ENCODE peak calls at places on chromosomes 16 and 17, in five cellular contexts. V is cardiac muscle cell, F is upper lobe of right lung, L is adrenal gland, X is astrocyte of the spinal cord. P is an unnamed sample.

GRCh38 chr16:2855536-2855935 is 2.4 kb downstream of the PRSS22 start:
- DNase-seq in X (no peak), L (no peak), V (no peak), F (no peak), P (no peak)

GRCh38 chr17:63647936-63648335 is 25.7 kb downstream of the MAP3K3 start:
- DNase-seq in L (no peak), X (peak), F (no peak), V (no peak), P (peak)

GRCh38 chr16:67406628-67407027 is 9.6 kb downstream of the ZDHHC1 start:
- DNase-seq in F (no peak), L (no peak), X (peak), V (peak), P (peak)

GRCh38 chr17:62965149-62965648 is 836 bp upstream of the TANC2 start:
- DNase-seq in V (no peak), F (no peak), L (no peak), X (no peak), P (no peak)

GRCh38 chr16:53711390-53711789 is 7.4 kb downstream of the FTO start:
- DNase-seq in F (no peak), V (no peak), X (no peak), L (no peak), P (no peak)

GRCh38 chr16:30092373-30093010 is 768 bp upstream of the TBX6 start:
- DNase-seq in V (peak), L (peak), F (peak), X (peak), P (peak)

GRCh38 chr17:82470065-82470464 is 11.5 kb downstream of the NARF start:
- DNase-seq in F (no peak), X (no peak), V (no peak), L (no peak), P (no peak)

GRCh38 chr17:31424944-31425582 is 33.6 kb downstream of the RAB11FIP4 start:
- DNase-seq in X (no peak), F (no peak), L (peak), V (no peak), P (no peak)

GRCh38 chr16:66028505-66029216 is 337.8 kb upstream of the CDH5 start:
- DNase-seq in F (no peak), L (no peak), X (peak), V (peak), P (peak)

GRCh38 chr16:88686439-88687253 is at the start of gene SNAI3:
- DNase-seq in X (peak), V (peak), F (peak), L (peak), P (peak)

GRCh38 chr17:44333371-44333770 is 8.7 kb upstream of the SLC25A39 start:
- DNase-seq in V (no peak), F (peak), X (no peak), L (no peak), P (no peak)

GRCh38 chr16:24573141-24573540 is 33.8 kb downstream of the RBBP6 start:
- DNase-seq in L (no peak), X (no peak), F (no peak), V (no peak), P (no peak)

GRCh38 chr17:1713878-1714487 is 3.8 kb upstream of the TLCD2 start:
- DNase-seq in V (peak), F (peak), X (no peak), L (no peak), P (peak)

GRCh38 chr16:79923431-79923830 is 322.9 kb upstream of the MAF start:
- DNase-seq in V (no peak), F (no peak), X (no peak), L (no peak), P (no peak)

GRCh38 chr17:72592242-72592966 is 471.6 kb downstream of the SOX9 start:
- DNase-seq in X (peak), L (peak), F (peak), V (peak), P (peak)

GRCh38 chr17:68711858-68712257 is 110.7 kb upstream of the FAM20A start:
- DNase-seq in X (no peak), V (peak), F (no peak), L (no peak), P (peak)

GRCh38 chr17:19897901-19898300 is 30.2 kb upstream of the ULK2 start:
- DNase-seq in F (no peak), X (peak), V (peak), L (no peak), P (peak)

GRCh38 chr16:74749291-74750055 is 25.1 kb downstream of the FA2H start:
- DNase-seq in L (no peak), V (no peak), F (no peak), X (no peak), P (no peak)

GRCh38 chr17:59757043-59757824 is 49.8 kb downstream of the VMP1 start:
- DNase-seq in F (no peak), V (no peak), L (no peak), X (peak), P (no peak)

GRCh38 chr17:59757881-59758385 is 50.5 kb downstream of the VMP1 start:
- DNase-seq in L (no peak), X (no peak), V (no peak), F (no peak), P (no peak)

GRCh38 chr17:59754547-59754946 is 47.1 kb downstream of the VMP1 start:
- DNase-seq in F (no peak), X (peak), V (peak), L (no peak), P (peak)

GRCh38 chr17:59753522-59754467 is 46.3 kb downstream of the VMP1 start:
- DNase-seq in F (no peak), X (peak), L (no peak), V (peak), P (peak)

DNA sequence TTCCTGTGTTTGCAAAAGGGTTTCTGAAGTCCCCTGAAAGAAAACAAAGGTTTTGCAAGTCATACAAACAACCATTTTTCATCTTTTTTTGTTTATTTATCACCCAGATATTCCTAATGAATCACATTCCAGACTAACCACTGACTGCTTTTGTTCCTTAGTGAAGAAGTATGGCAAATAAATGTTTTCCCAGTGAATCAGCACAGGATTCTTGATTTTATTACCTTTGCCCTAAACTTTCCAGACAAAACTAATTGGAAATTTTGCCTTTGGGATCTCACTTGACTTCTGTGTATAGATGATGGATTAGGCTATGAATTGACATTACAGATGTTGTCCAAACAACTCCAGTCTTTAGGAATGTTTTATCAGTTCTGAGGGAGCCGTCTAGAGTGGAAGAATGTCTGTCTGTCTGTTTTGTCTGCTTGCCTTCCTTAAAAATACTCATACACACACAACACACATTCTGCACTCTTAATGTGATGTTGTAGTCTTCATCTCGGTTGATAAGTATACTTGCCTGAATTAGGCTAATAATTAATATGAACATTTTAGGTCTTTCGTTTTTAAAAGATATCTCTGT is 48.9 kb downstream of the VMP1 start:
- DNase-seq in L (no peak), F (no peak), X (peak), V (peak), P (peak)
- H3K4me3 ChIP-seq in L (no peak), F (no peak), X (no peak), V (no peak), P (no peak)

GRCh38 chr16:4376820-4377572 is 5.3 kb downstream of the VASN start:
- DNase-seq in L (no peak), V (no peak), X (no peak), F (no peak), P (no peak)
- H3K4me3 ChIP-seq in L (no peak), V (no peak), X (no peak), F (no peak), P (no peak)

GRCh38 chr17:42458497-42459255 is at the start of gene ATP6V0A1:
- DNase-seq in V (peak), L (peak), F (peak), X (peak), P (peak)

GRCh38 chr17:42453544-42453943 is 5.1 kb upstream of the ATP6V0A1 start:
- DNase-seq in F (no peak), L (no peak), X (no peak), V (no peak), P (no peak)

GRCh38 chr17:42459256-42459982 is 741 bp downstream of the ATP6V0A1 start:
- DNase-seq in F (peak), V (peak), L (peak), X (peak), P (peak)

GRCh38 chr17:42457107-42457787 is 1.4 kb upstream of the ATP6V0A1 start:
- DNase-seq in L (no peak), V (peak), F (no peak), X (no peak), P (peak)

DNA sequence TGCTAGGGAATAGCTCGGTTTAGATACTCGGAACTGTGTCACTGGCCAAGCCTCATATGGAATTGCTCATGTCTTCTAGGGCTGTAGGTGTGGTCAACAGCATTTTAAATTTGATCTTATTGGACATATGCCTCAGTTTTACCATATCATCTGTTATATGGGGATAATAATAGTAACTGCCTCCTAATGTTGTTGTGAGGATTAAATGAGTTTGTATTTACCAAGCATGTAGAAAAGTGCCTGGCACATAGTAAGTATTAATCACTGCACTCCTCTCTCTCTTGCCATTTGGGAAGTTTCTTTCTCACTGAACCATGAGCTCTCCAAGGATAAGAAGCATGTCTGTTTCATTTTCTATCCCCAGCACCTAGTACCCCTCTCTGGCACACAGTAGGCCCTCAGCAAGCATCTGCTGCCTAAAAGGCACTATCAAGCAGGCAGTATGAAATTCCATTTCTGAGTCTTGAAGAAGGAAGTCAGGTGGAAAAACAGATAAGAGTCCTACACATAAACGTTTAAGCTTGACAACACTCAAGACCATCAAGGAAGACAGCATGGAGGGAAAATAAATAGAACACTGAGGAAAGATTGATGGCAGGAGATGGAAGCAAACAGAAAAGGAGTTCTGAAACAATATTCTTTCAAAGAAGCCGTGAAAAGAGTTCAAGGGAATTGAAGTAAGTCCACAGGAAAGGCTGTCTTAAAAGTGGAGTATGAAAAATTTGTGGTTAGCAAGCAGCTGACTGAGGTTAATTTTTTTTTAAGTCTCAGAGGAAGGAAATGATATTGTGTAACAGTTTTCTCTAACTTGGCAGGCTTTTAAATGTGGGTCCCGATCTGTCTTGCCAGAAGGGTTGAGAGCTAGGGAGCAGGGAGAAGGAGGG is 2.2 kb upstream of the ATP6V0A1 start:
- DNase-seq in V (peak), L (no peak), X (peak), F (no peak), P (peak)
- H3K4me3 ChIP-seq in V (no peak), L (peak), X (no peak), F (peak), P (no peak)

DNA sequence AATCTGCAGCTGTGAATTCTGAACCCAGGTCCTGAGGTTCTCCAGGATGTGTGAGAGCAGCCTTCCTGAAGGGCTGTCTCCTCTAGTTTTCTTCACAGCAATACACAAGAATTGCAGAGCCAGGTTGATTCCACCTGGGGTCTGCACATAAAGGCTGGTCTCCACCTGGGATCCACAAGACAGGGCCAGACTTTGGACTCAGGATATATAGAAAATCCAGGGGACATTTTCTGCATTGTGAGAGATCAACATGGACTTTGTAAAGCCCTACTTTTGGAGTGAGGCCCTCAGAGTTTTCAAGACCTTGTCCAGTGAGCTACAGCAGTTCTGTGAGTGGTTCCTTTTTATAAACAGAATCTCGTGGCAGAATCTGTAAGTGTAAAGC is 6.3 kb downstream of the ZNF267 start:
- DNase-seq in V (no peak), X (no peak), F (no peak), L (no peak), P (no peak)
- H3K4me3 ChIP-seq in V (no peak), X (no peak), F (no peak), L (no peak), P (no peak)

DNA sequence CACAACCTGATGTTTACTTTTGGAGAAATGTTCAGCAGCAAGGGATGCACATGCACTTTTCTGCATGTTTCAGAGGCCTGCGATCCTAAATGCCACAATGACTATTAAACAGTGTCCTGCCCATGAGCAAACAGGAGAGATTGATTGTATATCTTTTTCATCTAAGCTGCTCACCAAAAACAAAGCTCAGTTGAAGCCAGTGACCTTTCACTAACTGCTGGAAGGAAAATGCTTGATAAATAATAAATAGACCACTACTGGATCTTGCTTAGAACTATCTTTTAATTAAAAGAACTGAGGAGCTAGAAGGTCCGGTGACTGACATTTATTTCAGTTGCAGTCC is 16.3 kb downstream of the MRPS23 start:
- DNase-seq in L (no peak), X (no peak), F (no peak), V (no peak), P (no peak)
- H3K4me3 ChIP-seq in L (peak), X (no peak), F (no peak), V (no peak), P (no peak)

GRCh38 chr17:36721560-36722120 is 120.3 kb downstream of the MRM1 start:
- DNase-seq in X (no peak), F (no peak), L (no peak), V (no peak), P (no peak)

GRCh38 chr17:36723459-36723858 is 122.1 kb downstream of the MRM1 start:
- DNase-seq in V (no peak), X (no peak), L (no peak), F (no peak), P (no peak)

GRCh38 chr17:36720131-36720530 is 118.7 kb downstream of the MRM1 start:
- DNase-seq in X (no peak), L (no peak), F (no peak), V (no peak), P (no peak)

GRCh38 chr17:36722121-36722902 is 120.9 kb downstream of the MRM1 start:
- DNase-seq in L (peak), V (peak), X (peak), F (peak), P (peak)

DNA sequence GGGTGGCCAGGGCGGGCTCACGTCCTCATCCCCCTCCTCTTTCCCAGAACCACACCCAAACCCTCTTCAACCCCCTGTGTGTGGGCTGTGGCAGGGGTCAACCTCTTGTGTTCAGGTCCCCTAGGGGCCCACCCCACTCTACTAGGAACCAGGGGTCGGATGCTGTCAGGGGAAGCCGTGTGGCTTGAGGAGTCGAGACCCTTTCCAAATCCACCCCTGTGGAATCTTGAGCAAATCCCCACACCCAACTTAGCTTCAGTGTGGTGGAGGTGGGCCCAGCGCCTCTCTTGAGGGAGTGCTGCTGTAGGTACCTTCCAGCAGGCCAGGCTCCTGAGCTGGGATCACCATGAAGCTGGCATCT is 121.5 kb downstream of the MRM1 start:
- DNase-seq in L (no peak), V (no peak), F (no peak), X (no peak), P (no peak)
- H3K4me3 ChIP-seq in L (no peak), V (peak), F (peak), X (no peak), P (no peak)

GRCh38 chr17:77288115-77288619 is 147.4 kb downstream of the SEC14L1 start:
- DNase-seq in X (no peak), L (no peak), V (no peak), F (no peak), P (no peak)

GRCh38 chr17:77285594-77286390 is 145.0 kb downstream of the SEC14L1 start:
- DNase-seq in L (peak), F (peak), X (peak), V (peak), P (peak)

GRCh38 chr17:77287432-77288068 is 146.8 kb downstream of the SEC14L1 start:
- DNase-seq in V (peak), F (no peak), L (peak), X (peak), P (peak)

GRCh38 chr17:77286641-77287431 is 146.1 kb downstream of the SEC14L1 start:
- DNase-seq in X (peak), V (peak), F (peak), L (peak), P (peak)

DNA sequence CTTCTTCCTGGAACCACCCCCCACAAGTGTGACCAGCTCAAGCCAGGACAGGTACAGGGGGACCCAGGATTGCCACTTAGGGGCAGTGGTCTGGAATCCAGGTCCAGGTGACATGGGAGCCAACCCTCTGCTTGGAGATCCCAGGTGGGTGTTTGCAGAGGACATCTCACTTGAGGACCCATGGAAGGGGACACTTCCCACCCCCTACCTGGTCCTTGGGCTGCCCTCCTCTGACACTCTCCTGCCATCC is 145.5 kb downstream of the SEC14L1 start:
- DNase-seq in X (no peak), L (no peak), F (no peak), V (no peak), P (no peak)
- H3K4me3 ChIP-seq in X (no peak), L (no peak), F (no peak), V (no peak), P (no peak)

DNA sequence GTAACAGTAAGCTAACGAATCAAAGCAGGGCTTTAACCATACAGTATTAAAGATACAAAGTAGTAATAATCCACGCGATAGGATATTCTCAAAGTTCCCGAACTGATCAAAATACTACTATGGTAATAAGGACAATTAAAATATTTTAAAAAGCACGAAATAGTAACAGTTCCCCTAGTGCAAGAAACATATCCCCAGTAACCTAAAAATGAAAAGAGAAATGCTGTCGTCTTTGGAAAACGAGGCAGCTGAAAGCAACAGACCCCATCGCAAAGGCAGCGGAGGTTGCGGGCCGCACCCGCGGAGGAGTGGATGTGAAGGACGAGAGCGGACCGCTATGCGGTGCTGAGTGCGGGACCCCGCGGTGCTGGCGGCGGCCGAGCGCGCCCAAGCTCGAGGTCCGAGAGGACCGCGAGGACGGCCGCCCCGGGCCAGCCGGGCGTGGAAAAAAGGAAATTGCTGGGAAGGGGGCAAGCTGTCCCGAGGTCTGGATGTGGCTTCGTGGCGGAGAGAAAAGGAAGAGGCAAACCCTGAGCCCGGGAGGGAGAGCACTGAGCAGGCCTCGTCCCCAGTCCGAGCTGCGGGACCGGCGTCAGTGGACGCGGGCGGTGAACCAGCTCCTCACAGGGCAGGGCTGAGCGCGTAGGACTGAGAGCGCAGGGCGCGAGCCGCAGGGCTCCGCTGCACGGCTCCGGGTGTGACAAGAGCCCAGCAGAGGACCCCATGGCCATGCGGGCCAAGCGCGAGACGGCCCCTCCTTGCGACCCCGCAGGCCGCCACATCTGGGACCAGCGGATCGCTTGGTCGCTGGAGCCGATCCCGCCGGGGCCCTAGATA is 2.1 kb downstream of the TBX4 start:
- DNase-seq in V (no peak), L (no peak), X (peak), F (no peak), P (no peak)
- H3K4me3 ChIP-seq in V (no peak), L (no peak), X (no peak), F (peak), P (no peak)

P was measured in choroid plexus epithelial cell.